ENCODE peak calls at places on chromosomes 1 and 21, in seven cellular contexts. One of them, this sample, is unnamed.

GRCh38 chr1:172069535-172069934 is 228.2 kb downstream of the DNM3 start:
- DNase-seq in cerebellum: no peak
- DNase-seq in hippocampal formation: no peak
- DNase-seq in KBM-7: no peak
- DNase-seq in DND-41: no peak
- DNase-seq in head of caudate nucleus: peak; percentile 16
- DNase-seq in activated T-cell treated with anti-CD3 and anti-CD28 coated beads, Interleukin-2, amount 50 U/mL, for 72 hours: no peak
- DNase-seq in this sample: no peak

GRCh38 chr1:63991685-63992084 is 211.7 kb upstream of the UBE2U start:
- DNase-seq in cerebellum: no peak
- DNase-seq in hippocampal formation: no peak
- DNase-seq in KBM-7: no peak
- DNase-seq in DND-41: no peak
- DNase-seq in head of caudate nucleus: no peak
- DNase-seq in activated T-cell treated with anti-CD3 and anti-CD28 coated beads, Interleukin-2, amount 50 U/mL, for 72 hours: no peak
- DNase-seq in this sample: no peak

GRCh38 chr1:83583351-83584014 is 415.4 kb downstream of the TTLL7 start:
- DNase-seq in cerebellum: no peak
- DNase-seq in hippocampal formation: no peak
- DNase-seq in KBM-7: no peak
- DNase-seq in DND-41: no peak
- DNase-seq in head of caudate nucleus: no peak
- DNase-seq in activated T-cell treated with anti-CD3 and anti-CD28 coated beads, Interleukin-2, amount 50 U/mL, for 72 hours: peak; percentile 9
- DNase-seq in this sample: no peak

GRCh38 chr21:38721055-38721454 is 84.7 kb upstream of the ETS2 start:
- DNase-seq in cerebellum: no peak
- DNase-seq in hippocampal formation: no peak
- DNase-seq in KBM-7: no peak
- DNase-seq in DND-41: no peak
- DNase-seq in head of caudate nucleus: no peak
- DNase-seq in activated T-cell treated with anti-CD3 and anti-CD28 coated beads, Interleukin-2, amount 50 U/mL, for 72 hours: no peak
- DNase-seq in this sample: no peak

GRCh38 chr21:29104239-29104708 is 26.2 kb upstream of the MAP3K7CL start:
- DNase-seq in cerebellum: no peak
- DNase-seq in hippocampal formation: no peak
- DNase-seq in KBM-7: no peak
- DNase-seq in DND-41: no peak
- DNase-seq in head of caudate nucleus: no peak
- DNase-seq in activated T-cell treated with anti-CD3 and anti-CD28 coated beads, Interleukin-2, amount 50 U/mL, for 72 hours: peak; percentile 3
- DNase-seq in this sample: no peak

GRCh38 chr1:116511459-116512019 is 59.3 kb downstream of the CD58 start:
- DNase-seq in cerebellum: no peak
- DNase-seq in hippocampal formation: no peak
- DNase-seq in KBM-7: no peak
- DNase-seq in DND-41: no peak
- DNase-seq in head of caudate nucleus: no peak
- DNase-seq in activated T-cell treated with anti-CD3 and anti-CD28 coated beads, Interleukin-2, amount 50 U/mL, for 72 hours: no peak
- DNase-seq in this sample: no peak

GRCh38 chr1:109823543-109824348 is 60.0 kb upstream of the EPS8L3 start:
- DNase-seq in cerebellum: no peak
- DNase-seq in hippocampal formation: no peak
- DNase-seq in KBM-7: no peak
- DNase-seq in DND-41: no peak
- DNase-seq in head of caudate nucleus: no peak
- DNase-seq in activated T-cell treated with anti-CD3 and anti-CD28 coated beads, Interleukin-2, amount 50 U/mL, for 72 hours: no peak
- DNase-seq in this sample: no peak

GRCh38 chr1:218447010-218447689 is 102.0 kb downstream of the TGFB2 start:
- DNase-seq in cerebellum: no peak
- DNase-seq in hippocampal formation: no peak
- DNase-seq in KBM-7: no peak
- DNase-seq in DND-41: no peak
- DNase-seq in head of caudate nucleus: no peak
- DNase-seq in activated T-cell treated with anti-CD3 and anti-CD28 coated beads, Interleukin-2, amount 50 U/mL, for 72 hours: no peak
- DNase-seq in this sample: no peak

GRCh38 chr1:70314706-70315304 is 39.7 kb downstream of the ANKRD13C start:
- DNase-seq in cerebellum: no peak
- DNase-seq in hippocampal formation: peak; percentile 4
- DNase-seq in KBM-7: no peak
- DNase-seq in DND-41: no peak
- DNase-seq in head of caudate nucleus: no peak
- DNase-seq in activated T-cell treated with anti-CD3 and anti-CD28 coated beads, Interleukin-2, amount 50 U/mL, for 72 hours: no peak
- DNase-seq in this sample: no peak

GRCh38 chr1:94463765-94464330 is 45.7 kb downstream of the ABCD3 start:
- DNase-seq in cerebellum: no peak
- DNase-seq in hippocampal formation: no peak
- DNase-seq in KBM-7: peak; percentile 83
- DNase-seq in DND-41: peak; percentile 53
- DNase-seq in head of caudate nucleus: no peak
- DNase-seq in activated T-cell treated with anti-CD3 and anti-CD28 coated beads, Interleukin-2, amount 50 U/mL, for 72 hours: peak; percentile 9
- DNase-seq in this sample: peak; percentile 56

This sample was measured in GDM1.